ENCODE peak calls at places on chromosome 2, in eight cellular contexts. K, N, V, E, F, S, I and L are unnamed samples.

GRCh38 chr2:31363956-31364750 is 50.4 kb downstream of the XDH start:
- DNase-seq in K (no peak), N (no peak), V (no peak), E (no peak), F (no peak), S (no peak), I (no peak), L (no peak)

GRCh38 chr2:28586864-28587263 is 91.0 kb downstream of the PLB1 start:
- DNase-seq in K (no peak), N (peak; percentile 50), V (no peak), E (peak; percentile 21), F (no peak), S (no peak), I (no peak), L (no peak)

GRCh38 chr2:150134223-150134858 is 353.1 kb downstream of the RND3 start:
- DNase-seq in K (no peak), N (no peak), V (peak; percentile 51), E (no peak), F (no peak), S (no peak), I (no peak), L (no peak)

GRCh38 chr2:157761520-157761919 is 114.6 kb downstream of the ACVR1 start:
- DNase-seq in K (no peak), N (no peak), V (peak; percentile 40), E (no peak), F (no peak), S (no peak), I (no peak), L (no peak)

GRCh38 chr2:36348721-36349120 is 6.9 kb upstream of the CRIM1 start:
- DNase-seq in K (no peak), N (no peak), V (no peak), E (no peak), F (no peak), S (no peak), I (no peak), L (no peak)

GRCh38 chr2:207902822-207903221 is 122.5 kb downstream of the PLEKHM3 start:
- DNase-seq in K (no peak), N (no peak), V (no peak), E (peak; percentile 44), F (no peak), S (no peak), I (no peak), L (no peak)

GRCh38 chr2:101892377-101892776 is 99.4 kb upstream of the IL1R2 start:
- DNase-seq in K (no peak), N (no peak), V (no peak), E (no peak), F (no peak), S (no peak), I (no peak), L (no peak)

GRCh38 chr2:241762321-241762932 is 14.2 kb upstream of the GAL3ST2 start:
- DNase-seq in K (no peak), N (peak; percentile 42), V (no peak), E (peak; percentile 10), F (no peak), S (peak; percentile 38), I (peak; percentile 3), L (no peak)

GRCh38 chr2:10162586-10163497 is 40.3 kb downstream of the RRM2 start:
- DNase-seq in K (no peak), N (no peak), V (no peak), E (no peak), F (no peak), S (peak; percentile 61), I (peak; percentile 65), L (no peak)

GRCh38 chr2:88600038-88600465 is 27.2 kb downstream of the EIF2AK3 start:
- DNase-seq in K (peak; percentile 93), N (no peak), V (peak; percentile 94), E (no peak), F (no peak), S (peak; percentile 40), I (peak; percentile 63), L (no peak)

GRCh38 chr2:20823917-20824316 is 1.0 kb upstream of the LDAH start:
- DNase-seq in K (no peak), N (no peak), V (no peak), E (no peak), F (no peak), S (no peak), I (no peak), L (no peak)

GRCh38 chr2:128427356-128427755 is 108.7 kb upstream of the HS6ST1 start:
- DNase-seq in K (no peak), N (peak; percentile 13), V (no peak), E (peak; percentile 4), F (no peak), S (no peak), I (peak; percentile 2), L (no peak)

DNA sequence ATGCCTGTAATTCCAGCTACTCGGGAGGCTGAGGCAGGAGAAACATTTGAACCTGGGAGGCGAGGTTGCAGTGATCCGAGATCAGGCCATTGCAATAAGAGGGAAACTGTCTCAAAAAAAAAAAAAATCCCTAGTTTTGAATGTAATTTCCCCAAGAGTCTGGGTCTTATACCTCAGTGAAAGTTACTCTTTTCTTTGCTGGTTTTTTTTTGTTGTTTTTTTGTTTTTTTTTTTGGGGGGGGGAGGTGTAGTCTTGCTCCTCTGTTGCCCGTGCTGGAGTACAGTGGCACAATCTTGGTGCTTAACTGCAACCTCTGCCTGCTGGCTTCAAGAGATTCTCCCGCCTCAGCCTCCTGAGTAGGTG is 22.8 kb downstream of the EML4 start:
- DNase-seq in K (no peak), N (no peak), V (no peak), E (no peak), F (no peak), S (no peak), I (no peak), L (no peak)
- H3K27ac ChIP-seq in K (no peak overlapping the region), N (no peak overlapping the region), V (no peak overlapping the region), E (no peak overlapping the region), F (no peak overlapping the region), S (no peak overlapping the region), I (no peak overlapping the region), L (no peak overlapping the region)

GRCh38 chr2:105371810-105372209 is 27.0 kb downstream of the FHL2 start:
- DNase-seq in K (no peak), N (no peak), V (no peak), E (no peak), F (no peak), S (peak; percentile 16), I (no peak), L (no peak)

GRCh38 chr2:105376010-105376409 is 22.8 kb downstream of the FHL2 start:
- DNase-seq in K (no peak), N (no peak), V (no peak), E (no peak), F (no peak), S (no peak), I (no peak), L (no peak)

GRCh38 chr2:105375001-105375561 is 23.8 kb downstream of the FHL2 start:
- DNase-seq in K (peak; percentile 58), N (no peak), V (no peak), E (no peak), F (no peak), S (no peak), I (no peak), L (no peak)

GRCh38 chr2:105373344-105373781 is 25.5 kb downstream of the FHL2 start:
- DNase-seq in K (no peak), N (peak; percentile 90), V (peak; percentile 46), E (no peak), F (peak; percentile 56), S (no peak), I (no peak), L (no peak)

GRCh38 chr2:105373895-105374401 is 24.9 kb downstream of the FHL2 start:
- DNase-seq in K (no peak), N (no peak), V (no peak), E (no peak), F (no peak), S (no peak), I (no peak), L (no peak)
- H3K27ac ChIP-seq in K (peak overlapping the region; percentile 61), N (peak overlapping the region; percentile 70), V (peak overlapping the region; percentile 56), E (no peak overlapping the region), F (peak overlapping the region; percentile 79), S (no peak overlapping the region), I (no peak overlapping the region), L (no peak overlapping the region)

GRCh38 chr2:233065954-233066470 is 5.9 kb downstream of the INPP5D start:
- DNase-seq in K (no peak), N (peak; percentile 25), V (no peak), E (no peak), F (no peak), S (no peak), I (no peak), L (no peak)

GRCh38 chr2:233063976-233064411 is 3.9 kb downstream of the INPP5D start:
- DNase-seq in K (no peak), N (no peak), V (no peak), E (no peak), F (no peak), S (no peak), I (no peak), L (no peak)

GRCh38 chr2:233064526-233065199 is 4.5 kb downstream of the INPP5D start:
- DNase-seq in K (no peak), N (peak; percentile 34), V (peak; percentile 18), E (no peak), F (no peak), S (no peak), I (no peak), L (no peak)

GRCh38 chr2:233072838-233073237 is 12.7 kb downstream of the INPP5D start:
- DNase-seq in K (no peak), N (no peak), V (no peak), E (no peak), F (no peak), S (no peak), I (no peak), L (no peak)

GRCh38 chr2:233068762-233069418 is 8.7 kb downstream of the INPP5D start:
- DNase-seq in K (no peak), N (peak; percentile 61), V (no peak), E (no peak), F (no peak), S (no peak), I (no peak), L (no peak)
- H3K27ac ChIP-seq in K (no peak overlapping the region), N (no peak overlapping the region), V (no peak overlapping the region), E (no peak overlapping the region), F (no peak overlapping the region), S (no peak overlapping the region), I (no peak overlapping the region), L (no peak overlapping the region)

GRCh38 chr2:177604291-177605065 is 211.9 kb downstream of the AGPS start:
- DNase-seq in K (peak; percentile 23), N (no peak), V (peak; percentile 83), E (no peak), F (no peak), S (peak; percentile 75), I (peak; percentile 25), L (peak; percentile 22)
- H3K27ac ChIP-seq in K (no peak overlapping the region), N (peak overlapping the region; percentile 9), V (no peak overlapping the region), E (no peak overlapping the region), F (no peak overlapping the region), S (no peak overlapping the region), I (no peak overlapping the region), L (no peak overlapping the region)

DNA sequence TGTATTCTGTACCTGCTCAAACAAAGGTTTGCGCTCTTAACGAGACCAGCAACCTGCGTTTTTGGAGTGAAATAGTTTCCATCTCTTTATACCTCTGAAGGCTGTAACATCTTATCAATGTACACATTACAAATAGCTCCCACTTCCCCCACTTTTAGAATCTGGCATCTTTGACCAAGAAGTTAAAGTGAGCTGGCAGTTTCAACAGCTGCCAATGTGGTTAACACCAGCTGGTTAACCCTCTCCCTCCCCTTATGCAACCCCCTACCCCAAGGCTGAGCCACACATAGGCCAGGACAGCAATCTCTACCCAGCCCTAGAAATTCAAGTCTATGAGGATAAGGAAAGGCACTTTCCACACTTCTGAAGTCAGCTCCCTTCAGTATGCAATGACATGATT is 2.2 kb upstream of the SERTAD2 start:
- DNase-seq in K (no peak), N (no peak), V (no peak), E (no peak), F (no peak), S (no peak), I (no peak), L (no peak)
- H3K27ac ChIP-seq in K (no peak overlapping the region), N (no peak overlapping the region), V (peak overlapping the region; percentile 97), E (no peak overlapping the region), F (no peak overlapping the region), S (no peak overlapping the region), I (no peak overlapping the region), L (no peak overlapping the region)